ENCODE peak calls at places on chromosomes 3 and 15, in ten cellular contexts. M, E, W, D, P, A, S, J, T and C are unnamed samples.

GRCh38 chr15:43939070-43939469 is 112.3 kb downstream of the WDR76 start:
- DNase-seq in M (no peak), W (no peak), P (peak), T (peak), E (no peak), J (peak), D (no peak), A (no peak), S (no peak), C (peak)

GRCh38 chr3:48219543-48219942 is 3.8 kb upstream of the CAMP start:
- DNase-seq in W (peak), D (peak), M (no peak), T (no peak), J (no peak), S (no peak), A (peak), E (no peak), P (peak), C (no peak)

GRCh38 chr3:189690237-189690636 is 59.0 kb downstream of the TP63 start:
- DNase-seq in W (no peak), J (no peak), T (no peak), P (no peak), E (no peak), S (no peak), M (no peak), D (no peak), A (no peak), C (peak)

GRCh38 chr3:56800373-56801150 is 1.2 kb downstream of the ARHGEF3 start:
- DNase-seq in E (peak), J (no peak), D (no peak), W (no peak), P (no peak), T (no peak), S (peak), A (no peak), M (no peak), C (no peak)

GRCh38 chr3:126424039-126424717 is 29.5 kb downstream of the CFAP100 start:
- DNase-seq in M (no peak), D (no peak), W (no peak), E (no peak), A (peak), P (no peak), J (no peak), S (no peak), T (no peak), C (no peak)

GRCh38 chr3:14592836-14593235 is 52.7 kb upstream of the GRIP2 start:
- DNase-seq in A (no peak), W (no peak), T (no peak), D (no peak), M (no peak), S (no peak), P (no peak), E (no peak), J (no peak), C (no peak)

GRCh38 chr3:132997404-132997803 is 40.8 kb upstream of the TMEM108 start:
- DNase-seq in A (no peak), W (no peak), E (no peak), M (no peak), D (no peak), J (no peak), S (no peak), T (no peak), P (no peak), C (no peak)

GRCh38 chr3:123138819-123139517 is 62.8 kb upstream of the SEC22A start:
- DNase-seq in E (no peak), W (peak), A (no peak), T (no peak), D (no peak), P (no peak), J (no peak), S (no peak), M (no peak), C (no peak)

GRCh38 chr15:36557364-36557763 is 22.1 kb upstream of the CDIN1 start:
- DNase-seq in M (no peak), J (no peak), S (no peak), D (no peak), P (no peak), E (no peak), T (no peak), W (no peak), A (no peak), C (no peak)

GRCh38 chr3:147661916-147662315 is 252.8 kb downstream of the ZIC1 start:
- DNase-seq in S (no peak), A (no peak), J (no peak), E (no peak), W (no peak), D (no peak), P (no peak), M (no peak), T (no peak), C (peak)

GRCh38 chr3:12758025-12758830 is 831 bp downstream of the TMEM40 start:
- DNase-seq in T (no peak), A (peak), J (peak), E (peak), W (peak), M (peak), S (no peak), D (peak), P (peak), C (peak)

GRCh38 chr3:191051037-191051436 is 148.0 kb upstream of the OSTN start:
- DNase-seq in W (peak), S (no peak), J (peak), M (no peak), D (no peak), A (no peak), E (peak), T (peak), P (peak), C (peak)

GRCh38 chr3:156533205-156533604 is 21.7 kb downstream of the SSR3 start:
- DNase-seq in A (no peak), T (no peak), D (no peak), M (no peak), S (no peak), J (no peak), P (no peak), E (no peak), W (peak), C (peak)

GRCh38 chr3:71580636-71581215 is 2.8 kb downstream of the FOXP1 start:
- DNase-seq in W (no peak), J (no peak), T (peak), D (no peak), E (no peak), P (peak), A (no peak), M (no peak), S (no peak), C (no peak)

GRCh38 chr3:27501759-27502158 is 17.6 kb upstream of the SLC4A7 start:
- DNase-seq in M (no peak), A (no peak), J (no peak), W (no peak), D (no peak), S (no peak), P (no peak), E (no peak), T (peak), C (no peak)

GRCh38 chr3:43165786-43166185 is 59.9 kb upstream of the POMGNT2 start:
- DNase-seq in D (no peak), W (no peak), E (no peak), M (no peak), A (no peak), T (no peak), S (no peak), J (no peak), P (no peak), C (no peak)

GRCh38 chr15:98554272-98555172 is 93.8 kb upstream of the IGF1R start:
- DNase-seq in S (no peak), P (no peak), W (no peak), E (no peak), T (no peak), D (no peak), A (no peak), M (no peak), J (no peak), C (no peak)

GRCh38 chr15:64911317-64912186 is at the start of gene ANKDD1A:
- DNase-seq in T (peak), P (peak), S (peak), M (no peak), W (peak), D (peak), J (peak), A (peak), E (peak), C (peak)

GRCh38 chr3:171333784-171334464 is 126.3 kb downstream of the TNIK start:
- DNase-seq in A (no peak), D (no peak), P (no peak), W (no peak), T (no peak), M (no peak), J (no peak), S (no peak), E (no peak), C (no peak)

GRCh38 chr3:122186372-122186771 is 2.9 kb downstream of the CASR start:
- DNase-seq in T (no peak), M (no peak), P (no peak), J (no peak), D (no peak), E (no peak), A (no peak), S (no peak), W (no peak), C (no peak)

GRCh38 chr3:112128843-112129727 is 4.0 kb downstream of the GCSAM start:
- DNase-seq in T (peak), D (no peak), P (peak), A (no peak), M (peak), J (no peak), S (no peak), W (peak), E (peak), C (peak)

GRCh38 chr15:60667190-60667868 is 188.4 kb upstream of the ICE2 start:
- DNase-seq in A (no peak), D (no peak), M (no peak), J (no peak), W (no peak), P (no peak), T (no peak), E (no peak), S (no peak), C (no peak)

GRCh38 chr15:90001683-90002427 is 731 bp downstream of the ZNF710 start:
- DNase-seq in W (peak), T (peak), M (no peak), P (peak), E (peak), J (peak), S (peak), A (peak), D (peak), C (peak)